ENCODE peak calls at places on chromosome 20, in four cellular contexts. N is stomach, D is cardiac muscle cell, Z is heart left ventricle. C is an unnamed sample.

GRCh38 chr20:60851826-60852704 is 400.0 kb upstream of the CDH4 start:
- DNase-seq in N (no peak), D (peak; percentile 56), Z (no peak), C (no peak)

GRCh38 chr20:37209661-37210314 is 30.4 kb upstream of the MROH8 start:
- DNase-seq in N (no peak), D (no peak), Z (no peak), C (no peak)

GRCh38 chr20:39155996-39156395 is 193.9 kb downstream of the DHX35 start:
- DNase-seq in N (no peak), D (no peak), Z (no peak), C (no peak)

GRCh38 chr20:63708301-63709148 is 686 bp downstream of the ZGPAT start:
- DNase-seq in N (no peak), D (no peak), Z (peak; percentile 12), C (peak; percentile 83)

GRCh38 chr20:40669692-40670091 is 19.3 kb downstream of the MAFB start:
- DNase-seq in N (peak; percentile 65), D (no peak), Z (no peak), C (peak; percentile 55)

GRCh38 chr20:4951299-4951698 is 50.0 kb downstream of the SLC23A2 start:
- DNase-seq in N (no peak), D (no peak), Z (peak; percentile 26), C (no peak)

GRCh38 chr20:4507288-4507719 is 214.4 kb upstream of the PRND start:
- DNase-seq in N (no peak), D (no peak), Z (no peak), C (no peak)

GRCh38 chr20:33132858-33133615 is 34.9 kb upstream of the BPIFA2 start:
- DNase-seq in N (no peak), D (no peak), Z (no peak), C (no peak)

GRCh38 chr20:37979021-37979985 is 54.0 kb downstream of the TTI1 start:
- DNase-seq in N (no peak), D (no peak), Z (no peak), C (no peak)

GRCh38 chr20:4441871-4442270 is 279.8 kb upstream of the PRND start:
- DNase-seq in N (no peak), D (no peak), Z (no peak), C (no peak)

GRCh38 chr20:20353574-20353973 is 14.3 kb upstream of the INSM1 start:
- DNase-seq in N (no peak), D (no peak), Z (no peak), C (no peak)

GRCh38 chr20:38581013-38581412 is at the start of gene ADIG:
- DNase-seq in N (no peak), D (peak; percentile 36), Z (peak; percentile 32), C (peak; percentile 39)

GRCh38 chr20:1440024-1440423 is 26.6 kb downstream of the NSFL1C start:
- DNase-seq in N (no peak), D (no peak), Z (no peak), C (no peak)

GRCh38 chr20:6418732-6419131 is 295.9 kb upstream of the FERMT1 start:
- DNase-seq in N (no peak), D (no peak), Z (no peak), C (no peak)

GRCh38 chr20:15332711-15333160 is 995.3 kb upstream of the FLRT3 start:
- DNase-seq in N (no peak), D (no peak), Z (no peak), C (no peak)

GRCh38 chr20:48807586-48808381 is 20.0 kb downstream of the PREX1 start:
- DNase-seq in N (no peak), D (no peak), Z (no peak), C (no peak)

GRCh38 chr20:17605131-17605660 is 35.3 kb downstream of the DSTN start:
- DNase-seq in N (peak; percentile 74), D (no peak), Z (no peak), C (peak; percentile 73)

GRCh38 chr20:3190681-3191111 is 13.8 kb downstream of the DDRGK1 start:
- DNase-seq in N (no peak), D (no peak), Z (no peak), C (no peak)

GRCh38 chr20:51487525-51488279 is 54.8 kb downstream of the NFATC2 start:
- DNase-seq in N (no peak), D (no peak), Z (no peak), C (no peak)

GRCh38 chr20:34129518-34130162 is 17.6 kb upstream of the EIF2S2 start:
- DNase-seq in N (peak; percentile 64), D (peak; percentile 83), Z (peak; percentile 52), C (peak; percentile 56)

GRCh38 chr20:37276494-37277252 is 12.8 kb upstream of the MANBAL start:
- DNase-seq in N (peak; percentile 59), D (no peak), Z (peak; percentile 39), C (peak; percentile 70)

GRCh38 chr20:8062781-8063180 is 43.2 kb upstream of the TMX4 start:
- DNase-seq in N (no peak), D (no peak), Z (no peak), C (no peak)

GRCh38 chr20:20207291-20207690 is 155.0 kb downstream of the CFAP61 start:
- DNase-seq in N (no peak), D (peak; percentile 71), Z (no peak), C (no peak)

GRCh38 chr20:4513720-4514119 is 208.0 kb upstream of the PRND start:
- DNase-seq in N (no peak), D (no peak), Z (no peak), C (no peak)

GRCh38 chr20:12237772-12238171 is 320.1 kb downstream of the BTBD3 start:
- DNase-seq in N (no peak), D (no peak), Z (no peak), C (no peak)

GRCh38 chr20:40997116-40997515 is 31.5 kb upstream of the TOP1 start:
- DNase-seq in N (no peak), D (no peak), Z (no peak), C (no peak)

GRCh38 chr20:59723108-59723500 is 118.8 kb downstream of the PHACTR3 start:
- DNase-seq in N (no peak), D (no peak), Z (no peak), C (no peak)

GRCh38 chr20:51434556-51435256 is 107.8 kb downstream of the NFATC2 start:
- DNase-seq in N (no peak), D (no peak), Z (no peak), C (no peak)

GRCh38 chr20:63016514-63017075 is 9.8 kb upstream of the BHLHE23 start:
- DNase-seq in N (no peak), D (no peak), Z (no peak), C (no peak)

GRCh38 chr20:37850724-37851123 is 52.2 kb upstream of the VSTM2L start:
- DNase-seq in N (no peak), D (peak; percentile 43), Z (no peak), C (no peak)

GRCh38 chr20:61896058-61896961 is 169.4 kb downstream of the TAF4 start:
- DNase-seq in N (peak; percentile 33), D (peak; percentile 69), Z (no peak), C (peak; percentile 83)

GRCh38 chr20:53773792-53774371 is 180.2 kb upstream of the ZNF217 start:
- DNase-seq in N (no peak), D (no peak), Z (no peak), C (no peak)

GRCh38 chr20:25308083-25308491 is 60.2 kb downstream of the PYGB start:
- DNase-seq in N (no peak), D (no peak), Z (no peak), C (no peak)

GRCh38 chr20:4112490-4113420 is 97.4 kb upstream of the RNF24 start:
- DNase-seq in N (peak; percentile 86), D (no peak), Z (peak; percentile 33), C (peak; percentile 73)

GRCh38 chr20:61450549-61450948 is 198.5 kb downstream of the CDH4 start:
- DNase-seq in N (no peak), D (no peak), Z (no peak), C (no peak)

GRCh38 chr20:63929071-63929470 is 27.1 kb downstream of the UCKL1 start:
- DNase-seq in N (no peak), D (no peak), Z (no peak), C (no peak)

GRCh38 chr20:24685736-24686135 is 216.3 kb downstream of the SYNDIG1 start:
- DNase-seq in N (no peak), D (no peak), Z (no peak), C (no peak)

GRCh38 chr20:10578607-10579006 is 95.2 kb downstream of the JAG1 start:
- DNase-seq in N (no peak), D (no peak), Z (no peak), C (no peak)

GRCh38 chr20:58544301-58544700 is 29.1 kb upstream of the APCDD1L start:
- DNase-seq in N (no peak), D (no peak), Z (no peak), C (no peak)
- TF ChIP-seq CTCF in N (no peak), D (no peak), Z (no peak), C (no peak)

DNA sequence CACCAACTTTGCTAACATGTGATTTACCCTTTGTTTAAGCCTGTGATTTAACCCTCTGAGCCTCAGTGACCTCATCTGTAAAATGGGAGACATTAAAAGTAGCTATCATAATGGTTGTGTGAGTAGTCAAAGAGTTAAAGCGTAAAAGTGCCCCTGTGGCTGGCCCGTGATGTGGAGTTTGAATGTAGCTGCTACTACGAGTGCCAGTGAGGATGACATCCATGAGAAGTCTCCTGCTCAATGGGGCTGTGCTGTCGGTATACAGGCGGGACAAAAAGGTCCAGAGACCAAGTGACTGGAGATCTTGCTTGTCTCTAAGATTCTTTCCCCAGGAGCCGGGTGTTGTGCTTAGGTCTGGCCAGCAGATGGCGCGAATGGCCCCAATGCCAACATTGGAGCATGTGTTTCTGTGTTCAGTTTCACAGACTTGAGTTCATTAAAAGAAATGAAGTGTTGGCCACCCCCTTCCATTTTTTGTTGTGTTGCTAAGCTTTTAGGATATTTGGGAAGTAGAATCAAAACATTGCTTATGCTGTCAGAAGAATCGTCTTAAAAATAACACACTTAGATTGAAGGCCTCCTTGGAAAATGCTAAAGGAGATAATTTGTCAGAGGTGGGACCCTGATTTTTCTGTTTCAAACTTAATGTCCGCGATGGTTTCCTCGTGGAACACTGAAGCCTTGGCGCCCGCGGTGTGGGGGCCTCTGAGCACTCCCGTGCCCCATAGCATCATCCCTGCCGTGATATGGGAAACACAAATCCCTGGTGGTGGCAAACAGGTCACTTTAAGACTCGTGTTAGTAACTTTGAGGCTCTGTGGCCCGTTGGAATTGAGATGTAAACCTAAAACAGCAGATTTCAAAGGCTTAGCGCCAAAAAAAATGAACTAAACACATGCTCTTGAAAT is 9.3 kb upstream of the RBM38 start:
- DNase-seq in N (peak; percentile 86), D (peak; percentile 85), Z (peak; percentile 74), C (peak; percentile 81)
- H3K4me3 ChIP-seq in N (no peak overlapping the region), D (no peak overlapping the region), Z (no peak overlapping the region), C (no peak overlapping the region)

DNA sequence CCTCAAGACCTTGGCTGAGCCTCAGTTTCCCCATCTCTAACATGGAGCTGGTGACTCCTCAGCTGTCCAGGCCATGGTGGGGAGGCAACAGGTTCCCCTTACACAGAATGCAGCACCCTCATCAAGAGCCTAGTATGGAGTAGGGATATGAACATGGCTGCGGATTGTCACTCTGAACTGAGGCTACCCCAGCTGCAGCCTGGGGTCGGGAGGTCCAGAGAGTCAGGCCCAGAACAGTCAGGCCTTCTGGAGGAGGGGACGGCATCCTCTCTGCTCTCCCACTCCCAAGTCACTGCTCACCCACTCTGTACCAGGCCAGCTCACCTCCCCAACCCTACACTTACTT is 1.4 kb upstream of the FOXS1 start:
- DNase-seq in N (no peak), D (no peak), Z (no peak), C (no peak)
- TF ChIP-seq CTCF in N (no peak), D (no peak), Z (no peak), C (no peak)

GRCh38 chr20:47468290-47469050 is 33.2 kb upstream of the NCOA3 start:
- DNase-seq in N (peak; percentile 67), D (no peak), Z (no peak), C (no peak)
- H3K4me3 ChIP-seq in N (no peak overlapping the region), D (no peak overlapping the region), Z (no peak overlapping the region), C (no peak overlapping the region)

C was measured in pancreas.